ENCODE peak calls at places on chromosomes 16 and 17, in five cellular contexts. H, F, S, E and Y are unnamed samples.

GRCh38 chr16:54930034-54930938 is at the start of gene IRX5:
- DNase-seq in H (peak), F (peak), S (peak), E (peak), Y (peak)

GRCh38 chr17:70808596-70808995 is 639.3 kb downstream of the KCNJ2 start:
- DNase-seq in H (no peak), F (peak), S (no peak), E (no peak), Y (no peak)

GRCh38 chr16:5024632-5025031 is 9.1 kb downstream of the NAGPA start:
- DNase-seq in H (no peak), F (no peak), S (no peak), E (no peak), Y (peak)

GRCh38 chr16:31513126-31513525 is 4.9 kb upstream of the RUSF1 start:
- DNase-seq in H (no peak), F (no peak), S (peak), E (no peak), Y (no peak)

GRCh38 chr16:3274490-3274889 is 8.8 kb upstream of the ZNF263 start:
- DNase-seq in H (no peak), F (no peak), S (no peak), E (no peak), Y (no peak)

GRCh38 chr17:41069031-41069430 is 3.4 kb upstream of the KRTAP2-4 start:
- DNase-seq in H (no peak), F (no peak), S (no peak), E (no peak), Y (no peak)

GRCh38 chr16:48126801-48127644 is 28.8 kb downstream of the ABCC12 start:
- DNase-seq in H (no peak), F (no peak), S (peak), E (no peak), Y (no peak)

GRCh38 chr17:17774009-17774881 is 62.5 kb downstream of the SREBF1 start:
- DNase-seq in H (no peak), F (no peak), S (peak), E (no peak), Y (no peak)

GRCh38 chr17:41739661-41740352 is 5.4 kb upstream of the HAP1 start:
- DNase-seq in H (no peak), F (no peak), S (peak), E (no peak), Y (no peak)

GRCh38 chr17:22703786-22704441 is 1011.6 kb downstream of the KCNJ18 start:
- DNase-seq in H (no peak), F (no peak), S (no peak), E (no peak), Y (no peak)

GRCh38 chr17:17109896-17110295 is 67.6 kb downstream of the MPRIP start:
- DNase-seq in H (no peak), F (no peak), S (no peak), E (no peak), Y (no peak)

GRCh38 chr17:6172642-6173330 is 102.6 kb downstream of the WSCD1 start:
- DNase-seq in H (no peak), F (peak), S (no peak), E (peak), Y (no peak)

GRCh38 chr17:59357929-59358328 is 26.5 kb downstream of the YPEL2 start:
- DNase-seq in H (no peak), F (no peak), S (peak), E (no peak), Y (peak)

GRCh38 chr17:41185001-41185400 is 290 bp upstream of the KRTAP4-1 start:
- DNase-seq in H (no peak), F (no peak), S (no peak), E (no peak), Y (no peak)

GRCh38 chr17:79393358-79394038 is 217.4 kb downstream of the RBFOX3 start:
- DNase-seq in H (peak), F (peak), S (peak), E (peak), Y (peak)

DNA sequence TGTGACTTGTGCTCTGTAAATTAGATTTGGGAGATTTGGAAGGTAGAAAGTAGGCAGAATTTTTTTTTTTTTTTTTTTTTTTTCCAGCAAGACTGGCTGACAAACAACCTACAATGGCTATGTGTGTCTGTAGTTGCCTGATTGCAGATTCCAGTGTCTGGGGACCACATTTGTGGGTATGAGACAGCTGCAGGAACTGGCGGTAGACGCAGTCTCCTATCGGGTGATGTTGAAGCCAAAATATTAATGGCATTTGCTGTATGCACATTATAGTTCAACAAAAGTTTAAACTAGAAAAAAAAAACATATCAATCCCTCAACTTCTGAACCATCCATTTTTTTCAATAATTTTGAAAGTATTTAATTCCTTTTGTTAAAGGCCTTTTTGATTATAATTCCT is 665.2 kb downstream of the TOX3 start:
- DNase-seq in H (no peak), F (no peak), S (peak), E (no peak), Y (no peak)
- H2AK5ac ChIP-seq in H (no peak), F (no peak), S (no peak), E (no peak), Y (no peak)

GRCh38 chr17:76081295-76082210 is 2.6 kb downstream of the ZACN start:
- DNase-seq in H (no peak), F (peak), S (no peak), E (no peak), Y (no peak)

GRCh38 chr17:76085731-76086366 is 6.9 kb downstream of the ZACN start:
- DNase-seq in H (no peak), F (no peak), S (no peak), E (no peak), Y (no peak)

GRCh38 chr17:76082326-76083251 is 3.6 kb downstream of the ZACN start:
- DNase-seq in H (no peak), F (peak), S (no peak), E (no peak), Y (no peak)

GRCh38 chr17:76085066-76085730 is 6.2 kb downstream of the ZACN start:
- DNase-seq in H (no peak), F (peak), S (no peak), E (no peak), Y (no peak)

GRCh38 chr17:76083536-76083935 is 4.6 kb downstream of the ZACN start:
- DNase-seq in H (no peak), F (no peak), S (no peak), E (no peak), Y (no peak)
- H2BK12ac ChIP-seq in H (no peak), F (no peak), S (no peak), E (no peak), Y (no peak)

GRCh38 chr16:86398201-86398600 is 112.1 kb upstream of the FOXF1 start:
- DNase-seq in H (no peak), F (no peak), S (peak), E (no peak), Y (no peak)
- H2BK120ac ChIP-seq in H (no peak), F (no peak), S (peak), E (no peak), Y (no peak)

GRCh38 chr16:58009856-58010416 is 8.7 kb downstream of the USB1 start:
- DNase-seq in H (no peak), F (no peak), S (no peak), E (no peak), Y (no peak)
- H2AK5ac ChIP-seq in H (peak), F (no peak), S (peak), E (no peak), Y (no peak)

DNA sequence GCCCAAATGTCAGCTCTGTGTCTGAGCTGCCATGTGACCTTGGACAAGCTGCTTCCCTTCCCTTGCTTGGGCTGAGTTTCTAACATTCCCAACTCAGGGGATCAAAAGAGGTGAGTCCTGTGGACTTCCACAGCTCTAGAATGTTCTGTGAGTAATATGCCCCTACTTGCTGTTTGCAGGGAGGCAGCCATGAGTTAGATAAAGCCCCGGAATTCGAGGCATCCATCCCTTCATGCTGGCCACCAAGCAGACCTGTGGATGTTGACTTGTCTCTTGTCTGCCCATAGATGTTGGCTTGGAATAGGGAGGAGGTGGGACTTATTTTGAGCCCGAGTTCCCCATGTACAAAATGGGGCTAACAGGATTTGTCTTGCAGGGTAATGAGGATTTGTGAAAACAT is 36.2 kb downstream of the KSR1 start:
- DNase-seq in H (no peak), F (no peak), S (no peak), E (no peak), Y (peak)
- H2BK12ac ChIP-seq in H (peak), F (no peak), S (no peak), E (no peak), Y (no peak)

DNA sequence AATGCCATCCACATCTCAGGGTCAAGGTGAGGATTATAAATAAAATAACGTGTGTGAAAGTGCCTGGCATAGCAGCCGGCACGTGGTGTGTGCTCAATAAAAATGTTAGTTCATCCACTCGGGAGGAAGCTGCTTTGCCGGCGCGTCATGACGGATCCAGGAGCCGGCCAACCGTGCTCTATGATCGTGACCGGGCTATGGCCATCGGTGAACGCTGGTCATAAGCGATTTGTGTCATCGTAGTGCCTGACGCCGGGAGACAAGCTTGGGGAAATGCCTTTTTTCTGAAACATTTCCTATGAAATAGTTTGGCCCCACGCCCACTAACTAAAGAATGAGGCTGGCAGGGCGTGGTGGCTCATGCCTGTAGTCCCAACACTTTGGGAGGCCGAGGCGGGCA is 74.0 kb downstream of the CMC2 start:
- DNase-seq in H (no peak), F (no peak), S (peak), E (no peak), Y (peak)
- H2BK120ac ChIP-seq in H (no peak), F (no peak), S (no peak), E (no peak), Y (no peak)

GRCh38 chr17:77386502-77387192 is 245.9 kb downstream of the SEC14L1 start:
- DNase-seq in H (no peak), F (no peak), S (no peak), E (no peak), Y (no peak)

GRCh38 chr17:77385750-77386501 is 245.2 kb downstream of the SEC14L1 start:
- DNase-seq in H (no peak), F (no peak), S (no peak), E (no peak), Y (no peak)

GRCh38 chr17:77388384-77389306 is 247.9 kb downstream of the SEC14L1 start:
- DNase-seq in H (no peak), F (no peak), S (peak), E (no peak), Y (peak)

GRCh38 chr17:77390870-77391269 is 250.1 kb downstream of the SEC14L1 start:
- DNase-seq in H (no peak), F (no peak), S (no peak), E (no peak), Y (no peak)

DNA sequence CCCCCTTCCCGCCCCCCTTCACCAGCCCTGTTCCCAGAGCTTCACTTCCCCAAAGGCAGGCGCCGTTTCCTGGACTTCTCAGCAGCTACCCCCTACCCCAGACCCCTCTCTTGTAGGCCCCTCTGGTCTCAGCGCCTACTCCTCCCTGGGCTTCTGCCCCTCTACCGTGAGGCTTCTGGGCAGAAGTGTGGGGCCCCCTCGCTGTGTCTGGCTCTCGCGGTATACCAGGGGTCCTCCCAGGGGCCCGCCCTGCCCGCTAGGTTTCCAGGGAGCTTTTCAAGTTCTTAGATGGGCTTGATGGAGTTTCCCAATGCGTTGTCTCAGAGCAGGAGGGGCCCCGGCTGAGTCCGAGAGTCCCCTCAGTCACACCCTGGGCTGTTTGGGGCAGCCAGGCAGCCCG is 247.1 kb downstream of the SEC14L1 start:
- DNase-seq in H (no peak), F (no peak), S (no peak), E (no peak), Y (no peak)
- H2AK5ac ChIP-seq in H (peak), F (no peak), S (no peak), E (peak), Y (peak)

GRCh38 chr16:962366-962765 is 8.4 kb downstream of the LMF1 start:
- DNase-seq in H (no peak), F (no peak), S (no peak), E (no peak), Y (no peak)
- H2BK12ac ChIP-seq in H (no peak), F (no peak), S (no peak), E (no peak), Y (no peak)

GRCh38 chr16:67302882-67303434 is 23.6 kb downstream of the KCTD19 start:
- DNase-seq in H (no peak), F (no peak), S (no peak), E (no peak), Y (no peak)

GRCh38 chr16:67301080-67301757 is 21.9 kb downstream of the PLEKHG4 start:
- DNase-seq in H (no peak), F (no peak), S (no peak), E (no peak), Y (no peak)

GRCh38 chr16:67302076-67302475 is 22.7 kb downstream of the PLEKHG4 start:
- DNase-seq in H (no peak), F (no peak), S (no peak), E (no peak), Y (no peak)

GRCh38 chr16:67304006-67304405 is 22.5 kb downstream of the KCTD19 start:
- DNase-seq in H (no peak), F (no peak), S (no peak), E (no peak), Y (peak)

DNA sequence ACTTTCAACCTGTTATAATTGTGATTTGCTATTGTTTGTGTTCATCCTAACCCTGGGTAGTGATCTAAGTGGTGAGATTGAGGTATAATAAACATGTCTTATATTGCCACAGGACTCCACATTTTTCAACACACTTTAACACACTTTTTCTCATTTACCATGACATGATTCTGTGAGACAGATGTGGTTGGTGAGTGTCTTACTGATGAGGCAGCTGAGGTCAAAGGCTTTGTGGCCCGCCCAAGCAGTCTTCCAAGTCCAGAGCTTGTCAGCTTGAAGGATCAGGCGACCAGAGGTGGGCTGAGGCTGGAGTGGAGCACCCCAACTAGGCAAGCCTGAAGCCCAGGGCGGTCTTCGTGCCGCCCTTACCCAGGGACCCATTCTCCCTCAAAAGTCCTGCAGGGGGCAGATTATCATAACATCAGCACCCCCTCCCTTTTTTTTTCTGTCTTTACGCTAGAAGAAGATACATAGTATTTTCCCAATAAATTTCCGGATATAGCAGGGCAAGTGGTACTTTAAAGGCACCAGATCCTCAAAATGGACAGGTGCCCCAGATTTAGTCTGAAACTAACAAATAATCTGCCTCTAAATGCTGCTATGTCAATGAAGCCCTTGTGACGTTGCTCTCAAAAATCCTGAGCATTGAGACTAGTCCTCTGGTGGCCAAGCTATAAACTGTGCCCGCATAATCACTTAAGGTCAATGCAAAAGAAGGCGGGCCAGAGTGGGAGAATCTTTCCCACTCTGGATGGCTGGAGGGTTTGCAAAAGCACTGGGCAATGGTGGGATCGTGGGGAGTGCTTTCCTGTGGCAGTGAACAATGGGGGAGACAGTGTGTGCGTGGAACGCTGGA is 21.1 kb downstream of the KCTD19 start:
- DNase-seq in H (no peak), F (no peak), S (no peak), E (no peak), Y (no peak)
- H2BK120ac ChIP-seq in H (no peak), F (no peak), S (no peak), E (no peak), Y (no peak)

DNA sequence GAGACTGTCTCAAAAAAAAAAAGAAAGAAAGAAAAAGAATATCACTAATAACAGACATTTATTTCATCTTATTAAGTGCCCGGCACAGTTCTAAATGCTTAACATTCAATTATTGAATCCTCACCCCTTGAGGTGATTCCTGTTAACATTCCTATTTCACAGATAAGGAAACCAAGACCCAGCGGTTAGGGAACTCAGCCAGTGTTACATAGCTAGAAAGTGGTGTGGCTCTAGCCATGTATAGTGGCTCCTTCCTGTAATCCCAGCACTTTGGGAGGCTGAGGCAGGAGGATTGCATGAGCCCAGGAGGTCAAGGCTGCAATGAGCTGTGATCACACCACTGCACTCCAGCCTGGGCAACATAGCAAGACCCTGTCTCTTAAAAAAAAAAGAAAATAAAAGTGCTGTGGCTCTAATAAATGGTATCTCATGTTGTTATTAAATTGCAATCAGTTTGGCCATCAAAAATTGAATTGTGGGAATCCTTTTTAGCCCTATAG is 28.1 kb downstream of the ZNRF1 start:
- DNase-seq in H (no peak), F (no peak), S (no peak), E (no peak), Y (peak)
- H2AK5ac ChIP-seq in H (no peak), F (no peak), S (no peak), E (no peak), Y (no peak)